ENCODE peak calls at places on chromosomes 6 and 20, in ten cellular contexts. D is left lung; C is right lobe of liver; R is lower lobe of right lung; Z is breast epithelium; A is CD8-positive, alpha-beta T cell; O is heart left ventricle; T is heart right ventricle; F is psoas muscle; J is fibroblast of lung. Y is an unnamed sample.

GRCh38 chr20:50577175-50578018 is 67.2 kb downstream of the PTPN1 start:
- DNase-seq in D (no peak), C (peak; percentile 93), R (peak; percentile 71), Z (peak; percentile 88), A (no peak), O (peak; percentile 72), T (peak; percentile 76), F (peak; percentile 94), J (no peak), Y (peak; percentile 82)

GRCh38 chr20:49630396-49630951 is 62.5 kb upstream of the PTGIS start:
- DNase-seq in D (no peak), C (no peak), R (peak; percentile 76), Z (no peak), A (no peak), O (no peak), T (no peak), F (no peak), J (no peak), Y (no peak)

GRCh38 chr20:10236540-10237533 is 18.2 kb downstream of the SNAP25 start:
- DNase-seq in D (no peak), C (no peak), R (no peak), Z (no peak), A (no peak), O (no peak), T (no peak), F (no peak), J (no peak), Y (no peak)

GRCh38 chr6:54588176-54588575 is 258.4 kb upstream of the FAM83B start:
- DNase-seq in D (no peak), C (no peak), R (no peak), Z (no peak), A (no peak), O (no peak), T (no peak), F (no peak), J (no peak), Y (no peak)

GRCh38 chr6:66838764-66839163 is 1131.7 kb upstream of the EYS start:
- DNase-seq in D (no peak), C (no peak), R (no peak), Z (no peak), A (no peak), O (no peak), T (no peak), F (no peak), J (no peak), Y (no peak)

GRCh38 chr6:100479180-100480035 is 14.7 kb upstream of the SIM1 start:
- DNase-seq in D (no peak), C (no peak), R (no peak), Z (no peak), A (no peak), O (no peak), T (no peak), F (no peak), J (no peak), Y (no peak)

GRCh38 chr6:27168586-27169443 is 78.7 kb upstream of the PRSS16 start:
- DNase-seq in D (no peak), C (no peak), R (no peak), Z (no peak), A (no peak), O (no peak), T (no peak), F (no peak), J (peak; percentile 89), Y (no peak)

GRCh38 chr6:72619883-72620696 is 1.8 kb upstream of the KCNQ5 start:
- DNase-seq in D (peak; percentile 80), C (peak; percentile 44), R (peak; percentile 50), Z (no peak), A (peak; percentile 17), O (peak; percentile 12), T (peak; percentile 21), F (peak; percentile 81), J (peak; percentile 59), Y (peak; percentile 18)

GRCh38 chr6:169906004-169906740 is 154.8 kb downstream of the ERMARD start:
- DNase-seq in D (peak; percentile 48), C (no peak), R (no peak), Z (no peak), A (no peak), O (no peak), T (no peak), F (no peak), J (no peak), Y (no peak)

GRCh38 chr6:42230320-42231034 is 12.8 kb upstream of the MRPS10 start:
- DNase-seq in D (no peak), C (no peak), R (no peak), Z (no peak), A (no peak), O (no peak), T (no peak), F (no peak), J (no peak), Y (no peak)

GRCh38 chr6:24117016-24117415 is 9.0 kb upstream of the NRSN1 start:
- DNase-seq in D (no peak), C (no peak), R (no peak), Z (no peak), A (no peak), O (no peak), T (no peak), F (no peak), J (peak; percentile 7), Y (no peak)
- TF ChIP-seq CTCF in D (no peak), C (no peak), R (no peak), Z (no peak), A (no peak), O (no peak), T (no peak), F (no peak), J (no peak), Y (no peak)

GRCh38 chr20:19138758-19139157 is 73.7 kb upstream of the SLC24A3 start:
- DNase-seq in D (no peak), C (no peak), R (no peak), Z (no peak), A (no peak), O (no peak), T (no peak), F (no peak), J (no peak), Y (no peak)

DNA sequence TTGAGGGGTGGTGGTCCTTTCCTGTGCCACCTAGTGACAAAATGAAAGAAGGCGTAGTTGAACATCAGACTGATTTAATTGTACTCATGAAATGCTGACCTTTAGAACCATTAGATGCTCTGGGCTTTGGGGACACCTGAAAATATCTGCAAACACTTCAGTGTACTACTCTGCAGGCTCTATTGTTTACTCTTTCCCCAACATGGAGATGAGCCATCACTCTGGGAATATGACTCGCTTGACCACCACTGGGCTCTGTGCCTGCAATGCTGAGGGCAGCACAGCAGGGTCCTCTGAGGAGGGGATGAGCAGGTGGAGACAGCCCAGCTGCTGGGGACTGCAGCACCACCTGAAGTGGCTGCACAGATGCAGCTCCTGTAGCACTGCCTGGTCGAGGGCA is 74.8 kb upstream of the SLC24A3 start:
- DNase-seq in D (no peak), C (no peak), R (no peak), Z (no peak), A (no peak), O (no peak), T (no peak), F (no peak), J (no peak), Y (no peak)
- H3K27ac ChIP-seq in D (no peak overlapping the region), C (no peak overlapping the region), R (no peak overlapping the region), Z (no peak overlapping the region), A (no peak overlapping the region), O (no peak overlapping the region), T (no peak overlapping the region), F (no peak overlapping the region), J (no peak overlapping the region), Y (no peak overlapping the region)

GRCh38 chr6:148547110-148547509 is 199.7 kb upstream of the UST start:
- DNase-seq in D (no peak), C (no peak), R (no peak), Z (no peak), A (no peak), O (no peak), T (no peak), F (no peak), J (no peak), Y (no peak)

GRCh38 chr6:148548065-148548748 is 198.6 kb upstream of the UST start:
- DNase-seq in D (no peak), C (no peak), R (no peak), Z (no peak), A (no peak), O (no peak), T (peak; percentile 65), F (no peak), J (no peak), Y (peak; percentile 53)

GRCh38 chr6:148545901-148546300 is 200.9 kb upstream of the UST start:
- DNase-seq in D (no peak), C (no peak), R (no peak), Z (no peak), A (no peak), O (no peak), T (no peak), F (no peak), J (no peak), Y (no peak)

GRCh38 chr6:148548749-148549140 is 198.1 kb upstream of the UST start:
- DNase-seq in D (no peak), C (no peak), R (no peak), Z (no peak), A (no peak), O (no peak), T (no peak), F (no peak), J (no peak), Y (no peak)

GRCh38 chr6:148544421-148544820 is 201.8 kb downstream of the SASH1 start:
- DNase-seq in D (peak; percentile 73), C (no peak), R (no peak), Z (no peak), A (no peak), O (no peak), T (no peak), F (no peak), J (no peak), Y (no peak)
- H3K36me3 ChIP-seq in D (peaks cover 83% of the 10 kb centered on the region), C (peaks cover 6% of the 10 kb centered on the region), R (peaks cover 100% of the 10 kb centered on the region), Z (peaks cover 11% of the 10 kb centered on the region), A (no peaks in the 10 kb centered on the region), O (no peaks in the 10 kb centered on the region), T (peaks cover 43% of the 10 kb centered on the region), F (peaks cover 76% of the 10 kb centered on the region), J (peaks cover 18% of the 10 kb centered on the region), Y (peaks cover 97% of the 10 kb centered on the region)

GRCh38 chr6:148053796-148054195 is 288.8 kb upstream of the SASH1 start:
- DNase-seq in D (no peak), C (no peak), R (no peak), Z (no peak), A (no peak), O (no peak), T (no peak), F (no peak), J (no peak), Y (no peak)
- TF ChIP-seq CTCF in D (no peak), C (no peak), R (no peak), Z (no peak), A (no peak), O (no peak), T (no peak), F (no peak), J (no peak), Y (no peak)